ENCODE peak calls at places on chromosomes 7 and 10, in four cellular contexts. P is mesothelial cell of epicardium, X is progenitor cell of endocrine pancreas, O is neural progenitor cell. H is an unnamed sample.

GRCh38 chr10:35127289-35127891 is 744 bp downstream of the CREM start:
- DNase-seq in O (no peak), P (peak), X (peak), H (peak)

GRCh38 chr7:55552320-55553086 is 19.8 kb downstream of the VOPP1 start:
- DNase-seq in P (peak), X (no peak), O (no peak), H (no peak)

GRCh38 chr10:63466168-63466935 is 575 bp upstream of the JMJD1C start:
- DNase-seq in P (no peak), X (no peak), O (peak), H (no peak)

GRCh38 chr7:135645296-135645904 is 16.9 kb upstream of the STMP1 start:
- DNase-seq in O (peak), X (no peak), P (no peak), H (no peak)

GRCh38 chr7:129376076-129376777 is 58.0 kb upstream of the STRIP2 start:
- DNase-seq in X (no peak), O (peak), P (no peak), H (peak)

GRCh38 chr10:93656155-93656554 is 43.8 kb downstream of the PDE6C start:
- DNase-seq in O (no peak), P (no peak), X (no peak), H (no peak)

GRCh38 chr10:91345716-91346115 is 64.4 kb upstream of the HECTD2 start:
- DNase-seq in O (no peak), X (no peak), P (no peak), H (no peak)

GRCh38 chr7:71345485-71345884 is 213.5 kb downstream of the GALNT17 start:
- DNase-seq in O (no peak), P (no peak), X (no peak), H (no peak)

GRCh38 chr7:38858281-38858884 is 50.6 kb downstream of the VPS41 start:
- DNase-seq in O (no peak), P (no peak), X (no peak), H (no peak)

GRCh38 chr7:44971991-44972441 is 6.8 kb downstream of the MYO1G start:
- DNase-seq in O (no peak), X (no peak), P (no peak), H (no peak)

GRCh38 chr7:100503350-100503735 is 19.6 kb downstream of the NYAP1 start:
- DNase-seq in P (no peak), O (no peak), X (no peak), H (no peak)

GRCh38 chr7:114051871-114052324 is 133.1 kb upstream of the PPP1R3A start:
- DNase-seq in X (no peak), O (no peak), P (no peak), H (no peak)

GRCh38 chr7:142616121-142616643 is 133.1 kb upstream of the PRSS1 start:
- DNase-seq in O (no peak), X (no peak), P (no peak), H (no peak)

GRCh38 chr10:62708569-62708968 is 96.0 kb upstream of the ADO start:
- DNase-seq in P (no peak), O (no peak), X (no peak), H (no peak)

GRCh38 chr10:72435570-72435969 is 80.9 kb upstream of the DNAJB12 start:
- DNase-seq in X (no peak), P (no peak), O (no peak), H (no peak)

GRCh38 chr7:95723583-95724180 is 48.7 kb upstream of the DYNC1I1 start:
- DNase-seq in X (peak), P (peak), O (peak), H (peak)

GRCh38 chr10:124708922-124709520 is 35.2 kb downstream of the FAM53B start:
- DNase-seq in P (no peak), X (no peak), O (peak), H (no peak)

GRCh38 chr10:22321156-22321711 is 335 bp downstream of the BMI1 start:
- DNase-seq in X (peak), P (peak), O (peak), H (peak)

GRCh38 chr7:50672045-50672444 is 106.8 kb upstream of the DDC start:
- DNase-seq in X (no peak), P (no peak), O (no peak), H (no peak)

GRCh38 chr10:12400266-12400931 is 51.1 kb downstream of the CAMK1D start:
- DNase-seq in P (peak), X (no peak), O (no peak), H (no peak)

GRCh38 chr7:110507832-110508231 is 583.1 kb upstream of the LRRN3 start:
- DNase-seq in O (no peak), X (no peak), P (no peak), H (no peak)

GRCh38 chr7:876972-877311 is 588 bp downstream of the GET4 start:
- DNase-seq in X (no peak), P (no peak), O (no peak), H (no peak)

GRCh38 chr10:32621969-32622368 is 176.0 kb downstream of the CCDC7 start:
- DNase-seq in O (no peak), X (no peak), P (no peak), H (no peak)

GRCh38 chr10:88705951-88706350 is at the start of gene LIPK:
- DNase-seq in P (no peak), X (no peak), O (no peak), H (no peak)

GRCh38 chr7:69812756-69813155 is 214.5 kb downstream of the AUTS2 start:
- DNase-seq in X (no peak), O (no peak), P (no peak), H (no peak)

GRCh38 chr7:128672927-128673517 is 930 bp downstream of the GARIN1A start:
- DNase-seq in P (peak), O (peak), X (no peak), H (peak)

GRCh38 chr10:75887369-75887768 is 455.9 kb downstream of the LRMDA start:
- DNase-seq in X (no peak), P (no peak), O (no peak), H (no peak)

GRCh38 chr10:100346351-100346764 is 675 bp upstream of the SCD start:
- DNase-seq in P (peak), X (peak), O (peak), H (peak)

GRCh38 chr10:79403441-79404230 is 41.8 kb downstream of the ZCCHC24 start:
- DNase-seq in O (peak), P (no peak), X (no peak), H (peak)

GRCh38 chr7:112112822-112113255 is 93.4 kb downstream of the DOCK4 start:
- DNase-seq in X (no peak), O (no peak), P (no peak), H (no peak)

GRCh38 chr10:45425628-45426563 is 51.9 kb downstream of the ALOX5 start:
- DNase-seq in X (no peak), O (no peak), P (no peak), H (no peak)

GRCh38 chr10:106479619-106480018 is 684.9 kb downstream of the SORCS1 start:
- DNase-seq in P (no peak), X (no peak), O (no peak), H (no peak)

GRCh38 chr10:43853369-43853768 is 204.7 kb upstream of the ZNF32 start:
- DNase-seq in P (no peak), X (no peak), O (no peak), H (no peak)

GRCh38 chr10:43852141-43852540 is 203.5 kb upstream of the ZNF32 start:
- DNase-seq in X (no peak), O (no peak), P (no peak), H (no peak)

GRCh38 chr10:43852644-43853214 is 204.0 kb upstream of the ZNF32 start:
- DNase-seq in P (no peak), O (no peak), X (no peak), H (no peak)

GRCh38 chr10:43855667-43856210 is 207.1 kb upstream of the ZNF32 start:
- DNase-seq in P (no peak), X (no peak), O (no peak), H (no peak)

GRCh38 chr10:43854042-43854441 is 205.4 kb upstream of the ZNF32 start:
- DNase-seq in O (no peak), X (no peak), P (no peak), H (no peak)
- TF ChIP-seq CTCF in O (no peak), X (no peak), P (no peak), H (no peak)

GRCh38 chr10:86179143-86179505 is 187.5 kb downstream of the GRID1 start:
- DNase-seq in O (no peak), X (no peak), P (no peak), H (no peak)

GRCh38 chr10:86179961-86180360 is 186.6 kb downstream of the GRID1 start:
- DNase-seq in O (no peak), X (no peak), P (no peak), H (no peak)

GRCh38 chr10:86177483-86178155 is 189.0 kb downstream of the GRID1 start:
- DNase-seq in X (no peak), O (no peak), P (no peak), H (no peak)

GRCh38 chr10:86176850-86177249 is 189.7 kb downstream of the GRID1 start:
- DNase-seq in X (no peak), O (no peak), P (no peak), H (no peak)

GRCh38 chr10:86178401-86179142 is 188.0 kb downstream of the GRID1 start:
- DNase-seq in P (no peak), O (peak), X (peak), H (peak)
- TF ChIP-seq CTCF in P (peak), O (peak), X (peak), H (peak)

GRCh38 chr7:91514591-91514990 is 250.4 kb downstream of the FZD1 start:
- DNase-seq in P (no peak), X (no peak), O (no peak), H (no peak)

GRCh38 chr7:91515961-91516360 is 251.7 kb downstream of the FZD1 start:
- DNase-seq in X (no peak), O (no peak), P (no peak), H (no peak)

GRCh38 chr7:91518058-91518457 is 253.8 kb downstream of the FZD1 start:
- DNase-seq in P (no peak), O (no peak), X (no peak), H (no peak)

GRCh38 chr7:91519241-91520200 is 255.3 kb downstream of the FZD1 start:
- DNase-seq in O (peak), P (no peak), X (no peak), H (no peak)

GRCh38 chr7:91517408-91517807 is 253.2 kb downstream of the FZD1 start:
- DNase-seq in X (no peak), O (no peak), P (no peak), H (no peak)
- TF ChIP-seq CTCF in X (no peak), O (no peak), P (no peak), H (no peak)

GRCh38 chr10:110414563-110415309 is 83.0 kb upstream of the DUSP5 start:
- DNase-seq in O (no peak), P (no peak), X (no peak), H (no peak)

GRCh38 chr10:110413903-110414562 is 83.7 kb upstream of the DUSP5 start:
- DNase-seq in P (no peak), X (no peak), O (no peak), H (no peak)

GRCh38 chr10:110415809-110416208 is 81.9 kb upstream of the DUSP5 start:
- DNase-seq in O (no peak), X (no peak), P (no peak), H (no peak)

GRCh38 chr10:110411047-110411410 is 86.7 kb upstream of the DUSP5 start:
- DNase-seq in P (peak), X (no peak), O (no peak), H (no peak)

GRCh38 chr10:110413049-110413783 is 84.5 kb upstream of the DUSP5 start:
- DNase-seq in O (no peak), X (no peak), P (no peak), H (no peak)
- TF ChIP-seq CTCF in O (no peak), X (no peak), P (no peak), H (no peak)

GRCh38 chr7:154777908-154778307 is 225.0 kb downstream of the PAXIP1 start:
- DNase-seq in X (no peak), O (no peak), P (no peak), H (no peak)

GRCh38 chr7:154775681-154776080 is 227.2 kb downstream of the PAXIP1 start:
- DNase-seq in O (no peak), X (no peak), P (no peak), H (no peak)

GRCh38 chr7:154777489-154777888 is 225.4 kb downstream of the PAXIP1 start:
- DNase-seq in O (no peak), P (no peak), X (no peak), H (no peak)

GRCh38 chr7:154776350-154776749 is 226.6 kb downstream of the PAXIP1 start:
- DNase-seq in X (no peak), P (no peak), O (no peak), H (no peak)

DNA sequence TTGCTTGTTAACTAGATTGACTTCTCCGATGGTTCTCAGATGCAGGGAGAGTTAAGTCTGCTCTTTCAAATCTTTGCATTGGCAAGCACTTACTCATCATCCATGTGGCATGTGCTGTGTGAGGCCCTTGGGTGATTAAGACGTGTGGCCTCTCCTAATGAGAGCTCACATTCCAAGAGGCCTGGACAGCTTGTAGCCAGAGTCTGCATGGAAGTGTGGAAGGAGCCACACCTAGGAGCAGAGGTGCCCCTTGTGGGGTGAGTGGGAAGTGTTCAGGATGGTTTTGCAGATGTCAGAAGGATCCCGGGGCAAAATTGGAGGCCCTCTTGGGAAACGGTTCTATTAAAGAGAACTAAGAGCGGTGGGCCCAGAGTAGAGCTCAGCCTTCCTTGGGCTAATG is 225.9 kb downstream of the PAXIP1 start:
- DNase-seq in P (no peak), X (no peak), O (peak), H (no peak)
- TF ChIP-seq CTCF in P (no peak), X (peak), O (peak), H (no peak)

DNA sequence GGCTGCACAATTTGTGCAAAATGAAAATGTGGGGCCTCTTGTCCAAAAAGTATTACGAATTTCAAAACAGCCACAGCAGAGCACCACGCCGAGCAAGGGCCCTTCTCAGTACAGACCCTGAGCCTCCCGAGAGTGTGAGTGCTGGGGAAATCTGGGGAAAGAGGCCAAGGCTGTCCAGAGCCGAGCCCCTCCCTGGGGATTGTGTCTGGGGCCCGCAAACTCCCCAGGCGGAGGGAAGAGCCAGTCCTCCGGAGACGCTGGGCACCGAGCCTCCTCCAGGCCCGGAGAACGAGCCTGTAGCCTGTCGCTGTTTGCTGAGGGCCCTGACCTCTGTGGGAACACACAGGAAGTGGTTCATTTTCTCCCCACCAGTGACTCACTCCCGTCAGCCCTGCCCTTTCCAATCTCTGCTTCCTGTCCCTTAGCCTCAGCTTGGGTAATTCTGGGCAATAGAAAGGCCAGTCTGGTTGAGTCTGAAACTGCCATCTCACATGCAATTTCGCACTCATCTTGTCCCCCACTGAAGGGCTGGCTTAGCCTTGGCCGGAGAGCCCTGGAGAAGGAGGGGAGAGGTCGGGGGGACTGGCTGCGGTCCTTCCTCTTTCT is 19.5 kb upstream of the GNA12 start:
- DNase-seq in O (no peak), P (no peak), X (no peak), H (no peak)
- TF ChIP-seq CTCF in O (no peak), P (no peak), X (no peak), H (no peak)

GRCh38 chr10:131491195-131491594 is 179.7 kb upstream of the TCERG1L start:
- DNase-seq in P (no peak), O (no peak), X (no peak), H (no peak)

GRCh38 chr10:131492211-131492610 is 180.7 kb upstream of the TCERG1L start:
- DNase-seq in P (no peak), X (no peak), O (no peak), H (no peak)

GRCh38 chr10:131485732-131486131 is 174.2 kb upstream of the TCERG1L start:
- DNase-seq in O (no peak), X (no peak), P (no peak), H (no peak)

DNA sequence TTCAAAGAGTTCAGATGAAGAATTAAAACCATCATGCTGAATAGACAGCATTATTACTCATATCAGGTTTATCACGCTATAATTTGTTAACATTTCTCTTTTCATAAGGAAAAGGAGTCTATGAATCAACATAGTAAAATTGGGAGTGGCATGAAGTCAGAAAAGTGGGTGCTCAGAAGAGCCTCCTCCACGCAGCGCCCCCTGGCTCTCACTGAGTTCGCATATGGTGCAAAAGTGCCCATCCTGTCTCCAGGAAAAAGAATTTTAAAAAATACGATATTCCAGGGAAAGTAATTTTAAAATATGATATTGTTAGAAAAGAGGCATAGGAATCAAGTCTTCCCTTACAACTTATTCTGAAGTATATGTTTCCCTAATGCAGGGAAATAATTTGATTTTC is 176.3 kb upstream of the TCERG1L start:
- DNase-seq in X (no peak), O (no peak), P (no peak), H (no peak)
- TF ChIP-seq CTCF in X (peak), O (peak), P (no peak), H (no peak)

GRCh38 chr7:82443801-82444219 is 233 bp upstream of the CACNA2D1 start:
- DNase-seq in O (peak), P (peak), X (no peak), H (peak)

GRCh38 chr7:82443044-82443800 is at the start of gene CACNA2D1:
- DNase-seq in P (peak), O (peak), X (peak), H (peak)

GRCh38 chr7:82445226-82445625 is 1.6 kb upstream of the CACNA2D1 start:
- DNase-seq in O (peak), X (no peak), P (no peak), H (no peak)

GRCh38 chr7:82442492-82443043 is 1.0 kb downstream of the CACNA2D1 start:
- DNase-seq in X (no peak), P (peak), O (peak), H (peak)

GRCh38 chr7:82444220-82445049 is 858 bp upstream of the CACNA2D1 start:
- DNase-seq in P (no peak), X (no peak), O (peak), H (peak)
- TF ChIP-seq CTCF in P (no peak), X (no peak), O (no peak), H (no peak)

GRCh38 chr7:133853706-133854276 is 273.3 kb upstream of the LRGUK start:
- DNase-seq in X (no peak), O (peak), P (no peak), H (peak)
- TF ChIP-seq CTCF in X (peak), O (peak), P (no peak), H (peak)

GRCh38 chr7:42237891-42238531 is 1.0 kb upstream of the GLI3 start:
- DNase-seq in X (peak), P (peak), O (peak), H (peak)

GRCh38 chr7:42235734-42236133 is 1.3 kb downstream of the GLI3 start:
- DNase-seq in X (no peak), P (no peak), O (peak), H (no peak)

GRCh38 chr7:42236266-42237161 is 495 bp downstream of the GLI3 start:
- DNase-seq in P (peak), O (peak), X (peak), H (peak)

GRCh38 chr7:42238709-42239395 is 1.8 kb upstream of the GLI3 start:
- DNase-seq in O (peak), P (no peak), X (no peak), H (peak)

GRCh38 chr7:42237162-42237821 is at the start of gene GLI3:
- DNase-seq in O (peak), P (peak), X (peak), H (peak)
- TF ChIP-seq CTCF in O (no peak), P (no peak), X (peak), H (no peak)